ENCODE peak calls at places on chromosomes 5 and 9, in six cellular contexts. H, R, Y, N, S and T are unnamed samples.

GRCh38 chr5:52706775-52707174 is 80.9 kb upstream of the ITGA1 start:
- DNase-seq in H (no peak), Y (no peak), S (no peak), N (no peak), R (no peak), T (peak)

GRCh38 chr9:98192503-98193335 is at the start of gene CORO2A:
- DNase-seq in Y (peak), N (peak), R (peak), H (peak), S (peak), T (peak)

GRCh38 chr9:114643906-114644305 is 13.7 kb downstream of the TEX53 start:
- DNase-seq in N (no peak), H (no peak), R (no peak), S (no peak), Y (no peak), T (no peak)

GRCh38 chr5:80125962-80126480 is 90.9 kb downstream of the THBS4 start:
- DNase-seq in Y (no peak), H (no peak), S (no peak), R (no peak), N (no peak), T (no peak)

GRCh38 chr9:6418764-6419163 is 5.8 kb downstream of the UHRF2 start:
- DNase-seq in S (no peak), Y (no peak), H (no peak), R (no peak), N (no peak), T (no peak)

GRCh38 chr5:11452854-11453253 is 451.4 kb downstream of the CTNND2 start:
- DNase-seq in H (no peak), N (no peak), R (no peak), S (no peak), Y (no peak), T (no peak)

GRCh38 chr9:109497193-109498165 is 628 bp downstream of the PTPN3 start:
- DNase-seq in Y (no peak), N (no peak), R (peak), H (no peak), S (no peak), T (no peak)

GRCh38 chr5:156755421-156756087 is 94.5 kb upstream of the PPP1R2B start:
- DNase-seq in R (no peak), N (no peak), S (no peak), Y (no peak), H (no peak), T (no peak)

GRCh38 chr9:121213136-121213806 is 11.6 kb upstream of the RAB14 start:
- DNase-seq in S (peak), Y (peak), R (peak), H (peak), N (peak), T (peak)

GRCh38 chr5:107451028-107451427 is 219.7 kb downstream of the EFNA5 start:
- DNase-seq in H (no peak), S (no peak), R (no peak), N (no peak), Y (no peak), T (no peak)

GRCh38 chr5:124871299-124871698 is 124.9 kb upstream of the ZNF608 start:
- DNase-seq in Y (no peak), N (peak), H (no peak), S (no peak), R (no peak), T (no peak)

GRCh38 chr5:1293997-1294838 is 650 bp downstream of the TERT start:
- DNase-seq in Y (no peak), H (no peak), R (no peak), N (no peak), S (peak), T (peak)

GRCh38 chr5:107743357-107744000 is 72.7 kb upstream of the EFNA5 start:
- DNase-seq in N (no peak), H (no peak), S (no peak), R (peak), Y (no peak), T (no peak)

GRCh38 chr5:124056326-124057160 is 544.6 kb downstream of the CSNK1G3 start:
- DNase-seq in S (no peak), Y (no peak), H (no peak), N (no peak), R (no peak), T (no peak)

GRCh38 chr5:60410427-60410826 is 289.5 kb downstream of the DEPDC1B start:
- DNase-seq in H (no peak), Y (peak), S (no peak), R (no peak), N (no peak), T (no peak)

GRCh38 chr5:139757727-139758509 is 37.7 kb upstream of the PSD2 start:
- DNase-seq in H (no peak), R (no peak), Y (peak), N (no peak), S (no peak), T (no peak)

GRCh38 chr9:6549106-6549505 is 96.4 kb downstream of the GLDC start:
- DNase-seq in S (no peak), Y (no peak), H (no peak), N (no peak), R (no peak), T (no peak)

GRCh38 chr5:26847041-26847736 is 191.2 kb downstream of the CDH9 start:
- DNase-seq in Y (peak), S (no peak), R (peak), N (no peak), H (no peak), T (peak)

GRCh38 chr9:85900504-85901201 is 40.3 kb upstream of the NAA35 start:
- DNase-seq in H (peak), Y (no peak), S (peak), R (peak), N (peak), T (peak)

GRCh38 chr5:6592611-6593010 is 40.2 kb downstream of the NSUN2 start:
- DNase-seq in Y (no peak), R (no peak), S (no peak), H (no peak), N (no peak), T (no peak)

GRCh38 chr9:111036068-111036789 is 2.0 kb downstream of the LPAR1 start:
- DNase-seq in R (no peak), H (no peak), N (no peak), S (no peak), Y (no peak), T (peak)

GRCh38 chr5:89520771-89521170 is 637.8 kb upstream of the MEF2C start:
- DNase-seq in S (no peak), N (no peak), R (no peak), Y (no peak), H (no peak), T (no peak)

GRCh38 chr5:22557251-22557650 is 295.9 kb downstream of the CDH12 start:
- DNase-seq in N (no peak), S (no peak), H (no peak), R (no peak), Y (no peak), T (no peak)

GRCh38 chr5:75668988-75669760 is 48.1 kb downstream of the POC5 start:
- DNase-seq in R (peak), Y (peak), N (peak), H (no peak), S (peak), T (no peak)

GRCh38 chr9:92664394-92665152 is 5.4 kb downstream of the IPPK start:
- DNase-seq in N (no peak), H (no peak), Y (no peak), R (no peak), S (no peak), T (no peak)
- TF ChIP-seq JUN in N (no peak), H (no peak), Y (no peak), R (no peak), S (no peak), T (no peak)

GRCh38 chr5:175701797-175702196 is 43.9 kb downstream of the HRH2 start:
- DNase-seq in N (no peak), Y (no peak), S (no peak), R (no peak), H (no peak), T (peak)
- TF ChIP-seq JUN in N (no peak), Y (no peak), S (no peak), R (no peak), H (no peak), T (no peak)

DNA sequence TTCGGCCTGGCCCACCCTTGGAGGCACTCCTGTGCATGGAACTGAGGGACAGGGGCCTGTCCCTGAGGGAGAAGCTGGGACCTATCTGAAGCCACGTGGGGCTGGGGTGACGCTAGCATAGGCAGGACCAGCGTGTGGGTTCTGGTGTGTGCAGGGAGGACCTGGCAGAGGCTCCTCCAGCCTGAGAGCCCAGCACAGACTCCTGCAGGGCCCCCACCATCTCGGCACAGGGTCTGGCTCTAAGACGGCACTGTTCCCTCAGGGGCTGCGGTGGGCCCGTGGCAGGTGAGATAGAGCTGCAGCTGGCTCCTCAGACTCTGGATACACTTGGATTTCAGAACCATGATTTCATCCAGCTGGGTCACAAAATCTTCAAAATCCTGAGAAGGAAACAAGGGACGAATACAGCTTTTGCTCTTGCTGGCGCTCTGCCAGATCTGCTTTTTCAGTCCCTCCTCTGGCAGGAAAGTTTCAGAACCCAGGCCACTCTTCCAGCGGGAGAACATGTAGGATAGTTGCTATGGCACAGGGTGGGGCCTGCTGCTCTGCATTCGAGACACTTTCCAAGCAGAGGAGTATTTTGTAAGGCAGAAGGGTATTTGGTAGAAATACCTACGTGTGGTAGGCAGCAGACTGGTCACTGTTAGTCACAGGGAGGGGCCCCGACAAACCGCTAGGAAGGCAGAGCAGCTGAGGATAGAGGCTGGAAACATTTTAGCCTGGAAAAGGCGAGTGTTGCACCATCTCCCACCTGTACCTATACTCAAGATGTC is 74.7 kb downstream of the KIF24 start:
- DNase-seq in S (no peak), H (no peak), Y (no peak), N (no peak), R (peak), T (no peak)
- TF ChIP-seq JUN in S (no peak), H (no peak), Y (no peak), N (no peak), R (no peak), T (no peak)

GRCh38 chr5:163373401-163374066 is 63.9 kb upstream of the CCNG1 start:
- DNase-seq in N (no peak), R (no peak), S (no peak), H (no peak), Y (no peak), T (no peak)
- TF ChIP-seq JUN in N (no peak), R (no peak), S (no peak), H (no peak), Y (no peak), T (no peak)

DNA sequence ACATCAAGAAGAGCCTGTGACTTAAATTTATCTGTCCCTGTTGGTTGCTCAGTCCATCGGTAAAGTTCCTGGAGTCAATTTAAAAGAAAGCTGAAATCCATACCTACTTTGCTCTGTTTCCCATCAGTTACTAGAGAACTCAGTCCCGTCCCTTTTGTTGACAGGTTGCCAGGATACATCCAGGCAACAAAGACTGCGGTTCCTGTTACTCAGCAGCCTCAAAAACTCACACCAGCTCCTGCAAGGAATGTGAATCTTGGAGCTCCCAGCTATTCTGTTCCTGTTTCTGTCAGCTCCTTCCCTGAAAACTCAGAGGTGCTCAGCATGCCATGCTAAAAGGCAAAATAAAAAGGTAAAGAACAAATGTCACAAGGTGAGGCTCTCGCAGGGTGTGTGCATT is at the start of gene ZNF474:
- DNase-seq in Y (no peak), R (no peak), S (peak), N (peak), H (peak), T (peak)
- TF ChIP-seq JUN in Y (no peak), R (no peak), S (no peak), N (peak), H (no peak), T (no peak)

DNA sequence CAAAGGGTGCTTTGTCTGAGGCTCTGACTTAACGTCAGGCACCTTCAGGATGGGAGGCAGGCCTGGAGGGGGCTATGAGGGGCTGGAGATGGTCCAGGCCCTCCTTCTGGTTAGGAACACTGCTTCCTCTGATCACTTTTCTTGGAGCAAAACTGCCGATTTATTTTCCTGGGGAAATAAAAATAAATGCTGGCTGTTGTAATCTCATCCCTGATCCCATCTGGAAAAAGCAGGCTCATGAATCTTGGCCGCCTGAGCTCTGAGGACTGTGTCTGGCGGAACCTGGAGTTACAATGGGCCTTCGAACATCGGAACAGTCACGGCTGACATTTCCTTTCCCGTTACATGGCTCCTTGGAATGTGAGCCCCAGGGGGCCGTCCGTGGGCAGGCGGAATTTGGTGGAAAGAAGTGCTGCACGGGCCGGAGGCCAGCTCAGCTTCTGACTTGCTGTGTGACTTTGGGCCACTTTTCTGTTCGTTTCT is 157.8 kb downstream of the RGS3 start:
- DNase-seq in Y (no peak), N (peak), H (no peak), R (no peak), S (no peak), T (peak)
- TF ChIP-seq JUN in Y (no peak), N (peak), H (no peak), R (no peak), S (no peak), T (no peak)

DNA sequence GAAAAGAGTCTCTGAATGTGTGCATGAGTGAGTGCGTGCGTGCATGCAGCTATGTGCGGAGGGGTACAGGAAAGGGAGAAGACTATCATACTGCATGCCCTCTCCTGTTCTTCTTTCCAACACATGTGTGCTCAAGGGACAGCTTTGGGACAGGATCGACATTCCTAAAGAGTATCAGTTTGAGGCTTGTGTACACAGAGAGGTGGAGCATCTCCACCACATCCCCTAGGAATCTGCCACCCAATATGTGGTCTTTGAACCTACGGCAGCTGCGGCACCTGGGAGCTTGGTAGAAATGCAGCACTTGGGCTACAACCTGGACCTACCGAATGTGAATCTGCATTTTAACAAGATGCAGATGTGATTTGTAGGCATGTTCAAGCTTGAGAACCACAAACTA is 132.3 kb upstream of the GLRA1 start:
- DNase-seq in S (no peak), Y (peak), H (no peak), N (no peak), R (no peak), T (no peak)
- TF ChIP-seq JUN in S (no peak), Y (no peak), H (no peak), N (no peak), R (no peak), T (no peak)

GRCh38 chr9:112200699-112201098 is 25.6 kb upstream of the SUSD1 start:
- DNase-seq in Y (no peak), N (no peak), S (no peak), R (no peak), H (no peak), T (no peak)

GRCh38 chr9:112193562-112194288 is 18.6 kb upstream of the SUSD1 start:
- DNase-seq in N (no peak), H (no peak), R (no peak), S (no peak), Y (no peak), T (no peak)

GRCh38 chr9:112194969-112195431 is 19.9 kb upstream of the SUSD1 start:
- DNase-seq in S (no peak), R (no peak), H (no peak), Y (no peak), N (no peak), T (no peak)

GRCh38 chr9:112203536-112203935 is 28.4 kb upstream of the SUSD1 start:
- DNase-seq in Y (no peak), R (no peak), S (no peak), N (no peak), H (no peak), T (no peak)

DNA sequence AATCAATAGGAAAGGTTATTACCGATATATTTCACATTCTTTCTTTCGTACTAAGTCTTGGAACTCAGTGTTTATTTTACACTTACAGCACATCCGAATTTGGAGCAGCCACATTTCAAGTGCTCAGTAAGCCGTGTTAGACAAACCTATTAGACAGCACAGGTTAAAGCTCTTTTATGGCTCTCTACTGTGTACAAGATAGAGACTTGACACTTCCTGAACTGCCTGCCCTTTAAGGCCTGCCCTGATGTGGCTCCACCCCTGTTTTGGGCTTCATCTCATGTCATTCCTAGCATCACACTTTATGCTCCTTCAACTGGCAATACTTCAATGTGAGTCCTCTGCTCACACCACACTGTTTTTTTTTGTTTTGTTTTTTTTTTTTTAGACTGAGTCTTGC is 23.5 kb upstream of the SUSD1 start:
- DNase-seq in R (no peak), S (no peak), H (no peak), N (no peak), Y (no peak), T (no peak)
- TF ChIP-seq JUN in R (no peak), S (no peak), H (no peak), N (no peak), Y (no peak), T (no peak)